ENCODE peak calls at places on chromosomes 5 and 9, in ten cellular contexts. D is suprapubic skin; E is A549; P is transverse colon; A is CD8-positive, alpha-beta T cell; T is lung; K is kidney epithelial cell; Q is SK-N-SH; C is body of pancreas; B is AG10803. F is an unnamed sample.

GRCh38 chr5:25119654-25120053 is 474.9 kb upstream of the CDH10 start:
- DNase-seq in T (no peak), C (no peak), E (peak; percentile 24), D (no peak), K (no peak), A (no peak), B (peak; percentile 2), P (no peak), Q (peak; percentile 29), F (no peak)

GRCh38 chr9:5230554-5230953 is 665 bp upstream of the INSL4 start:
- DNase-seq in P (no peak), A (no peak), E (no peak), T (no peak), D (no peak), C (no peak), Q (no peak), B (no peak), K (no peak), F (no peak)

GRCh38 chr5:25090275-25090674 is 445.5 kb upstream of the CDH10 start:
- DNase-seq in P (no peak), B (no peak), T (no peak), C (no peak), A (no peak), K (no peak), D (no peak), E (no peak), Q (no peak), F (no peak)

GRCh38 chr9:15142903-15143534 is 164.0 kb downstream of the TTC39B start:
- DNase-seq in P (no peak), T (no peak), A (no peak), C (peak; percentile 14), K (no peak), E (peak; percentile 62), B (peak; percentile 62), Q (peak; percentile 71), D (no peak), F (peak; percentile 49)

GRCh38 chr9:79221084-79221483 is 350.7 kb upstream of the TLE4 start:
- DNase-seq in C (no peak), B (peak; percentile 94), K (peak; percentile 80), E (peak; percentile 7), Q (no peak), T (no peak), P (no peak), A (no peak), D (no peak), F (peak; percentile 6)

GRCh38 chr9:121349009-121349408 is 21.0 kb downstream of the STOM start:
- DNase-seq in B (peak; percentile 65), E (no peak), A (no peak), T (no peak), P (no peak), D (no peak), C (no peak), K (no peak), Q (no peak), F (no peak)

GRCh38 chr9:27572918-27573698 is at the start of gene C9orf72:
- DNase-seq in C (no peak), P (peak; percentile 87), D (peak; percentile 89), Q (peak; percentile 94), E (peak; percentile 67), A (peak; percentile 89), K (no peak), B (peak; percentile 44), T (peak; percentile 78), F (no peak)

GRCh38 chr5:64883912-64884311 is 115.2 kb downstream of the CWC27 start:
- DNase-seq in P (no peak), C (no peak), K (no peak), B (no peak), Q (no peak), E (no peak), A (no peak), T (no peak), D (no peak), F (no peak)

GRCh38 chr5:147369742-147370374 is 135.0 kb downstream of the STK32A start:
- DNase-seq in K (no peak), A (no peak), C (no peak), D (no peak), Q (no peak), E (peak; percentile 15), B (peak; percentile 12), P (no peak), T (no peak), F (no peak)

GRCh38 chr5:131322926-131323325 is 59.1 kb downstream of the CDC42SE2 start:
- DNase-seq in K (no peak), E (no peak), P (no peak), C (no peak), D (no peak), T (no peak), A (no peak), B (no peak), Q (no peak), F (no peak)

GRCh38 chr9:133989554-133990365 is 2.4 kb downstream of the VAV2 start:
- DNase-seq in D (peak; percentile 48), B (no peak), Q (no peak), K (no peak), C (no peak), P (no peak), A (no peak), E (no peak), T (no peak), F (no peak)

GRCh38 chr9:81588148-81588874 is 101.0 kb downstream of the TLE1 start:
- DNase-seq in K (peak; percentile 96), B (peak; percentile 79), C (peak; percentile 96), Q (no peak), A (no peak), P (peak; percentile 44), E (peak; percentile 87), T (peak; percentile 56), D (no peak), F (no peak)

GRCh38 chr9:21813575-21814473 is 11.4 kb downstream of the MTAP start:
- DNase-seq in T (peak; percentile 68), P (peak; percentile 68), D (no peak), A (peak; percentile 52), E (no peak), Q (peak; percentile 52), C (peak; percentile 83), K (no peak), B (peak; percentile 86), F (peak; percentile 86)

GRCh38 chr9:77019810-77020437 is 469 bp downstream of the FOXB2 start:
- DNase-seq in D (no peak), Q (no peak), P (no peak), C (no peak), T (no peak), B (no peak), K (no peak), A (no peak), E (no peak), F (no peak)

DNA sequence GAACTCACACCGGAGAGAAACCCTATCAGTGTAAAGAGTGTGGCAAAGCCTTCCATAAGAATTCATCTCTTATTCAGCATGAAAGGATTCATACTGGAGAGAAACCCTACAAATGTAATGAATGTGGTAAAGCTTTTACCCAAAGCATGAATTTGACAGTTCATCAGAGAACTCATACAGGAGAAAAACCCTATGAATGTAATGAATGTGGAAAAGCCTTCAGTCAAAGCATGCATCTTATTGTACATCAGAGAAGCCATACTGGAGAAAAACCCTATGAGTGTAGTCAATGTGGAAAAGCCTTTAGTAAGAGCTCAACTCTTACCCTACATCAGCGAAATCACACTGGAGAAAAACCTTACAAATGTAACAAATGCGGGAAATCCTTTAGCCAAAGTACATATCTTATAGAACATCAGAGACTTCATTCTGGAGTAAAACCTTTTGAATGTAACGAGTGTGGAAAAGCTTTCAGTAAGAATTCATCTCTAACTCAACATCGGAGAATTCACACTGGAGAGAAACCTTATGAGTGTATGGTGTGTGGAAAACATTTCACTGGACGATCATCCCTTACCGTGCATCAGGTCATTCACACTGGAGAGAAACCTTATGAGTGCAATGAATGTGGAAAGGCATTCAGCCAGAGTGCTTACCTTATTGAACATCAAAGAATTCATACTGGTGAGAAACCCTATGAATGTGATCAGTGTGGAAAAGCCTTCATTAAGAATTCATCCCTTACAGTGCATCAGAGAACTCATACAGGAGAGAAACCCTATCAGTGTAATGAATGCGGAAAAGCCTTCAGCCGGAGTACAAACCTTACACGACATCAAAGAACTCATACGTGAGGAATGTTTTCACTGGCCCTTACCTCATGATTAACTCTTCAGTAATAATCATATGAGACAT is 8.9 kb upstream of the ZNF454 start:
- DNase-seq in T (no peak), E (no peak), Q (no peak), B (no peak), P (no peak), K (no peak), C (no peak), D (no peak), A (no peak), F (no peak)
- H3K4me3 ChIP-seq in T (no peak overlapping the region), E (no peak overlapping the region), Q (no peak overlapping the region), B (no peak overlapping the region), P (no peak overlapping the region), K (no peak overlapping the region), C (no peak overlapping the region), D (no peak overlapping the region), A (no peak overlapping the region), F (no peak overlapping the region)

DNA sequence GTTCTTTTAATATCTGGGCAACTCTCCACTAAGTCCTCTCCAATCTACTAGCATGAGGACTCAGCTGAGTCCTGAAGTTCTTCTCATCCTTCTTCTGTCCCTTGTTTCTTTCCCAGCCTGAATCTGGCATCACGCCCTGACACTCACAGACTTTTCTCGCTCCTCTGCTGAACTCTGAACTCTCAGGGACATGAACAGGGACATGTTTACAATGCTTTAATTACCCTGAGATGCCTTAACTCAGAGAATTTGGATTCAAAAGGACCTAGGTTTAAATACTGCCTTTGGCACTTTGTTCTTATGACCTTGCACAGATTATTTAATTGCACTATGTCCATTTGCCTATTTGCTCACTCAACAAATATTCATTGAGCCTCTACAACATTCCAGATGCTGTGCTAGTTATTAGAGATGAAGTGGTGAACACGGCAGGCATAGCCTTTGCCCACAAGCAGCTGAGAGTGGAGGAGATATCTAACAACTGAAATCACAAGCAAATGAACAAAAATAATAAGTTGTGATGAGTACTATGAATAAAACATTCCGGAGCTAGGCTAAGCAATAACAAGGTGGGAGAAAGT is 106.0 kb downstream of the ADRB2 start:
- DNase-seq in D (no peak), Q (no peak), K (no peak), A (no peak), T (no peak), C (no peak), P (no peak), E (no peak), B (peak; percentile 56), F (no peak)
- TF ChIP-seq CTCF in D (no peak), Q (no peak), K (no peak), A (no peak), T (no peak), C (no peak), P (no peak), E (no peak), B (no peak), F (no peak)

DNA sequence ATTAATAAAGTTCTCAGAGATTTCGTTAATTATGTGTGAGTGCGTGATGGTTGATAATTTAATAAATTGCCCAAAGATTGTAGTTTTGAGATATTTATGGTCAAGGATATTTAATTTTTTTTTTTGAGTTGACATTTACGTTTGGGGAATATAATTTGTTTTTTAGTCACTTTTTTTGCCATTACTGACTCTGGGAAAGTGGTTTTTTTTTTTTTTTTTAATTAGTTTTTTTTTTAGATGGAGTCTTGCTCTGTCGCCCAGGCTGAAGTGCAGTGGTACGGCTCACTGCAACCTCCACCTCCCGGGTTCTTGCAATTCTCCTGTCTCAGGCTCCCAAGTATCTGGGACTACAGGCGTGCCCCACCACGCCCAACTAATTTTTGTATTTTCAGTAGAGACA is 1.7 kb downstream of the BDP1 start:
- DNase-seq in P (no peak), D (no peak), Q (no peak), T (no peak), K (no peak), A (no peak), E (no peak), C (no peak), B (no peak), F (no peak)
- H3K4me3 ChIP-seq in P (no peak overlapping the region), D (peak overlapping the region; percentile 75), Q (peak overlapping the region; percentile 79), T (no peak overlapping the region), K (peak overlapping the region; percentile 83), A (peak overlapping the region; percentile 84), E (peak overlapping the region; percentile 72), C (no peak overlapping the region), B (peak overlapping the region; percentile 94), F (peak overlapping the region; percentile 98)

GRCh38 chr9:116875576-116875975 is 188.5 kb downstream of the TRIM32 start:
- DNase-seq in C (no peak), P (no peak), B (no peak), T (no peak), Q (no peak), D (no peak), E (no peak), A (no peak), K (no peak), F (no peak)
- TF ChIP-seq CTCF in C (no peak), P (no peak), B (no peak), T (no peak), Q (no peak), D (no peak), E (no peak), A (no peak), K (no peak), F (no peak)